ENCODE peak calls at places on chromosome 7, in five cellular contexts. X, Q, P, O and S are unnamed samples.

GRCh38 chr7:31955021-31955420 is 115.2 kb downstream of the PDE1C start:
- DNase-seq in X (no peak), Q (no peak), P (no peak), O (no peak), S (no peak)

GRCh38 chr7:131157530-131158243 is 170.0 kb upstream of the MKLN1 start:
- DNase-seq in X (no peak), Q (no peak), P (no peak), O (no peak), S (peak)

GRCh38 chr7:66379761-66380160 is 174.6 kb downstream of the TPST1 start:
- DNase-seq in X (no peak), Q (no peak), P (no peak), O (no peak), S (no peak)

GRCh38 chr7:20238754-20239324 is 21.7 kb upstream of the MACC1 start:
- DNase-seq in X (no peak), Q (no peak), P (no peak), O (peak), S (no peak)

GRCh38 chr7:52897708-52898107 is 137.7 kb upstream of the POM121L12 start:
- DNase-seq in X (no peak), Q (no peak), P (peak), O (no peak), S (no peak)

GRCh38 chr7:140310337-140311002 is 87.9 kb downstream of the SLC37A3 start:
- DNase-seq in X (no peak), Q (no peak), P (no peak), O (no peak), S (no peak)

GRCh38 chr7:116597384-116597783 is 72.5 kb downstream of the CAV1 start:
- DNase-seq in X (no peak), Q (no peak), P (no peak), O (no peak), S (no peak)

GRCh38 chr7:156461881-156462665 is 178.5 kb upstream of the RNF32 start:
- DNase-seq in X (no peak), Q (no peak), P (peak), O (no peak), S (no peak)

GRCh38 chr7:71131753-71132520 is at the start of gene GALNT17:
- DNase-seq in X (peak), Q (no peak), P (no peak), O (no peak), S (no peak)

GRCh38 chr7:143849785-143850479 is 52.0 kb downstream of the TCAF1 start:
- DNase-seq in X (no peak), Q (no peak), P (no peak), O (no peak), S (no peak)